ENCODE peak calls at places on chromosome 18, in four cellular contexts. Z is K562, P is SK-N-SH, W is H1. S is an unnamed sample.

GRCh38 chr18:61658431-61658830 is 234.4 kb downstream of the RNF152 start:
- DNase-seq in Z (no peak), P (no peak), W (no peak), S (no peak)

GRCh38 chr18:24810561-24810960 is 350.1 kb downstream of the HRH4 start:
- DNase-seq in P (no peak), W (no peak), Z (no peak), S (no peak)

GRCh38 chr18:43485565-43485964 is 208.3 kb upstream of the SYT4 start:
- DNase-seq in P (no peak), Z (no peak), W (no peak), S (no peak)

GRCh38 chr18:2823966-2824365 is 22.8 kb upstream of the EMILIN2 start:
- DNase-seq in P (no peak), Z (no peak), W (no peak), S (no peak)

GRCh38 chr18:48621240-48621639 is 82.4 kb downstream of the CTIF start:
- DNase-seq in W (no peak), P (no peak), Z (no peak), S (no peak)

GRCh38 chr18:32267463-32267862 is 77.6 kb downstream of the MEP1B start:
- DNase-seq in W (no peak), P (no peak), Z (no peak), S (no peak)

GRCh38 chr18:13540783-13541182 is 185.6 kb downstream of the FAM210A start:
- DNase-seq in Z (no peak), W (no peak), P (no peak), S (no peak)

GRCh38 chr18:48326901-48327675 is 82.1 kb downstream of the ZBTB7C start:
- DNase-seq in Z (no peak), W (no peak), P (no peak), S (no peak)

GRCh38 chr18:48735070-48735676 is 196.3 kb downstream of the CTIF start:
- DNase-seq in P (no peak), Z (no peak), W (peak; percentile 7), S (no peak)

GRCh38 chr18:45168883-45169585 is 446.2 kb upstream of the SLC14A2 start:
- DNase-seq in Z (no peak), W (no peak), P (no peak), S (no peak)

GRCh38 chr18:12234451-12235190 is 19.5 kb upstream of the CIDEA start:
- DNase-seq in Z (peak; percentile 2), P (no peak), W (no peak), S (no peak)

GRCh38 chr18:46220116-46220515 is 115.9 kb downstream of the HAUS1 start:
- DNase-seq in W (no peak), P (no peak), Z (no peak), S (no peak)

GRCh38 chr18:5975111-5975622 is 79.8 kb upstream of the TMEM200C start:
- DNase-seq in P (no peak), W (no peak), Z (no peak), S (no peak)

GRCh38 chr18:8536922-8537321 is 72.3 kb upstream of the RAB12 start:
- DNase-seq in Z (no peak), P (no peak), W (no peak), S (no peak)

GRCh38 chr18:35661483-35662146 is 80.1 kb downstream of the GALNT1 start:
- DNase-seq in P (peak; percentile 8), W (no peak), Z (no peak), S (no peak)

GRCh38 chr18:55351220-55351619 is 236.8 kb downstream of the TCF4 start:
- DNase-seq in W (no peak), Z (no peak), P (no peak), S (no peak)

GRCh38 chr18:5542393-5543035 is 1.3 kb downstream of the EPB41L3 start:
- DNase-seq in Z (no peak), W (no peak), P (peak; percentile 53), S (peak; percentile 49)

GRCh38 chr18:78837766-78838165 is 141.9 kb upstream of the SALL3 start:
- DNase-seq in P (no peak), W (no peak), Z (no peak), S (no peak)

GRCh38 chr18:14907420-14907819 is 159.4 kb downstream of the ANKRD30B start:
- DNase-seq in W (no peak), Z (no peak), P (no peak), S (no peak)

GRCh38 chr18:42436366-42436765 is 481.3 kb downstream of the PIK3C3 start:
- DNase-seq in P (no peak), W (no peak), Z (no peak), S (no peak)

GRCh38 chr18:42442661-42443060 is 487.6 kb downstream of the PIK3C3 start:
- DNase-seq in Z (no peak), P (no peak), W (no peak), S (no peak)

GRCh38 chr18:42437001-42437400 is 482.0 kb downstream of the PIK3C3 start:
- DNase-seq in W (no peak), Z (no peak), P (no peak), S (no peak)

DNA sequence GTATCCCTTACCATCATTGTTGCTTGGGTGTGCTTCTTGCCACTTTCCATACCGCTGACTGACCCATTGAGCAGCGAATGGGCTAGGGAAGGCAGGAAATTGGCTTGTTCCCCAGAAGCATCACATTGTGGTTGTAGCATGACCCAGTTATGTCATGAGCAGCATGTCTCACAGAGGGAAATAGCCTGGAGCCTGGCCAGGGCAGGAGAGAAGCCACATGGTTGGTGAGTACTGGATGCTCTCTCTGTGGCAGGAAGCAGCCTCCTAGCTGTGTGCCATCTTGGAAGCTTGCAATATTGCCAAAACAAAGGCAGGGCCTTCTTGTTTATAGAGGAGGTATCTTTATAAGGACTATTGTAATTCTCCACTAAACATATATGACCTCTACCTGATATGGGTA is 482.6 kb downstream of the PIK3C3 start:
- DNase-seq in Z (no peak), W (no peak), P (no peak), S (no peak)
- TF ChIP-seq TEAD4 in Z (no peak), W (no peak), P (no peak), S (no peak)

GRCh38 chr18:68439672-68440071 is 275.2 kb downstream of the TMX3 start:
- DNase-seq in Z (no peak), P (no peak), W (no peak), S (no peak)

GRCh38 chr18:68438536-68438935 is 276.4 kb downstream of the TMX3 start:
- DNase-seq in Z (no peak), W (no peak), P (no peak), S (no peak)

GRCh38 chr18:68440433-68440832 is 274.5 kb downstream of the TMX3 start:
- DNase-seq in W (no peak), Z (no peak), P (no peak), S (no peak)

GRCh38 chr18:68441241-68441640 is 273.7 kb downstream of the TMX3 start:
- DNase-seq in Z (no peak), P (no peak), W (no peak), S (no peak)

DNA sequence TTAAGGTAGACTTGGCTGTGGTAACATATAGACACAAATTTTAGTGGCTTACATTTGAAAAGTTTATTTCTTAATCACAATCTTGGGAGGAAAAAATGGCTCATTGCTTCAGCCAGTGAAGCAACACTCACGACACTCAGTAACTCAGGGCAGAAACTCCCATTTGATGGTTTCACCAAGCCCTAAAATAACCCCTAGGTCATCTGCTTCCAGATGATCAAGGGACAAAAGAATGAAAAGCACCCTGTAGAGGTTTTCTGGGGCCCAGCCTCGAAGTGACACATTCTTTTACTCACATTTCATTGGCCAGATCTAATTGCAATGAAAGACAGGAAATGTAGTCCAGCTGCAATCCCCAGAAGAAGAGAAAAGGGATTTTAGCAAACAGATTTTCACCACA is 275.9 kb downstream of the TMX3 start:
- DNase-seq in P (no peak), W (no peak), Z (no peak), S (no peak)
- TF ChIP-seq TEAD4 in P (no peak), W (no peak), Z (no peak), S (no peak)

GRCh38 chr18:53385889-53386288 is 838.6 kb downstream of the MBD2 start:
- DNase-seq in Z (no peak), W (no peak), P (no peak), S (no peak)

GRCh38 chr18:53382870-53383269 is 841.6 kb downstream of the MBD2 start:
- DNase-seq in W (no peak), Z (no peak), P (peak; percentile 50), S (no peak)

GRCh38 chr18:53375641-53376040 is 848.8 kb downstream of the MBD2 start:
- DNase-seq in P (no peak), W (no peak), Z (no peak), S (no peak)

GRCh38 chr18:53380063-53380639 is 844.3 kb downstream of the MBD2 start:
- DNase-seq in W (no peak), Z (no peak), P (peak; percentile 31), S (no peak)
- TF ChIP-seq TEAD4 in W (no peak), Z (no peak), P (no peak), S (no peak)

GRCh38 chr18:58132595-58133191 is 88.7 kb downstream of the NEDD4L start:
- DNase-seq in P (no peak), Z (no peak), W (no peak), S (no peak)
- TF ChIP-seq TEAD4 in P (no peak), Z (no peak), W (no peak), S (no peak)

DNA sequence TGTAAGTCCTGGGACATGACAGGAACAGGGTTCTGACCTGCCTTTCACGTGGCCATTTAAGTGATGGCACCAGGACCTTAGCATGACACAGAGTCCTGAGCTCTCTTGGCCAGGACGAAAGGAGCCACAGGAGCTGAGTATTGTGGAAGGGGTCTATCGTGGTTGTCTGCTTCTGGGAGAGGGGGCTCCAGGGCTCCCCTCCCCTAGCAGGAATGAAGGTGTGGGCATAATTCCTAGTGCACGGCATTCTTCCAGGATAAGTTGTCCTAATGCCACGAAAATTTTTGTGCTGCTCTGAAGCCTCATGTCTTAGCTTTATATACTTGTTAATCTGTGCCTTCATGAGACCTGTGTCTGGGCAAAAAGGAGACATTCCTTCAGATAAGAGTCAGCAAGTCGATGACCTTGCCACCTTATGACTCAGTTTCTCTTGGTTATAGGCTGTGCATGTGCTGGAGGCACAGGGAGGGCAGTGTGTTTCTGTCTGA is 17.1 kb downstream of the GATA6 start:
- DNase-seq in W (no peak), P (no peak), Z (no peak), S (no peak)
- TF ChIP-seq TEAD4 in W (no peak), P (no peak), Z (no peak), S (no peak)

DNA sequence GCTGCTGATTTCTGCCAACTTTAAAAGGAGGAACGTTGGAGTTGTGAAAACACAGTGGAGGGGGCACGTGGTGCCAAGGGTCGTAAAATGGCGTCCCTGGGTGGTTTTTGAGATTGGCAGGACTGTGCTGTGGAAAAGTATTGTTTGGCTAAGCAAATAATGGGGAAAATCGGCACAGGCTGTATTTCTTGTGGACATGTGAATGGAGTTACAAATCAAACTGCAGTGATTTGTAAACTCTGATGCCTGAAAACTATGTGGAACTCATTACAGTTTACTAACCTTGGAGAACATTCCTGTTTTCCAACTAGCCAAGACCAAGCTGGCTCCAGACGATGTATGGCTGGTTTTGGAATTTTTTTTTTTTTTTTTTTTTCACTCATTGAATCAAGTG is 68.7 kb downstream of the KCTD1 start:
- DNase-seq in Z (no peak), P (no peak), W (no peak), S (no peak)
- TF ChIP-seq TEAD4 in Z (no peak), P (no peak), W (no peak), S (no peak)

S was measured in WTC11.